ENCODE peak calls at places on chromosomes 11 and 22, in nine cellular contexts. Z is kidney; D is heart left ventricle; F is CD4-positive, CD25-positive, alpha-beta regulatory T cell; A is K562; X is uterus; B is A549; J is upper lobe of right lung; Y is CD8-positive, alpha-beta memory T cell. H is an unnamed sample. For H3K9me3, the result is how much of the 10 kb centered on the place peaks cover.

GRCh38 chr11:113991170-113991569 is 16.3 kb downstream of the HTR3A start:
- DNase-seq in B (no peak), Y (no peak), D (no peak), A (peak), Z (no peak), X (no peak), J (no peak), F (no peak), H (no peak)

GRCh38 chr11:74646215-74646614 is 53.8 kb downstream of the POLD3 start:
- DNase-seq in J (no peak), F (no peak), Y (no peak), B (no peak), A (no peak), X (no peak), Z (no peak), D (no peak), H (no peak)

GRCh38 chr11:4606231-4607015 is 1.6 kb downstream of the TRIM68 start:
- DNase-seq in J (no peak), Z (no peak), B (no peak), F (no peak), X (no peak), D (no peak), A (no peak), Y (no peak), H (no peak)

GRCh38 chr11:3344327-3344726 is 34.6 kb downstream of the ZNF195 start:
- DNase-seq in X (no peak), D (no peak), J (no peak), F (no peak), Y (no peak), A (no peak), Z (no peak), B (no peak), H (no peak)

GRCh38 chr11:104152941-104153340 is 11.0 kb downstream of the PDGFD start:
- DNase-seq in Z (no peak), F (no peak), J (no peak), A (no peak), D (no peak), X (no peak), Y (peak), B (no peak), H (no peak)

GRCh38 chr11:78045851-78046485 is 17.7 kb upstream of the THRSP start:
- DNase-seq in A (peak), F (peak), X (peak), J (peak), Z (peak), Y (peak), B (peak), D (peak), H (peak)

GRCh38 chr11:11577932-11578331 is 43.9 kb downstream of the GALNT18 start:
- DNase-seq in F (no peak), B (no peak), Y (no peak), A (no peak), Z (no peak), D (no peak), J (no peak), X (no peak), H (no peak)

GRCh38 chr22:34319346-34319745 is 399.1 kb upstream of the LARGE1 start:
- DNase-seq in A (no peak), X (no peak), Y (no peak), J (no peak), B (no peak), Z (no peak), D (no peak), F (no peak), H (no peak)

GRCh38 chr11:14342906-14343305 is 16.1 kb downstream of the RRAS2 start:
- DNase-seq in F (no peak), X (no peak), B (no peak), A (no peak), Y (no peak), J (no peak), Z (no peak), D (no peak), H (no peak)

GRCh38 chr11:58786693-58787092 is 55.0 kb upstream of the GLYAT start:
- DNase-seq in B (no peak), Z (no peak), J (no peak), X (no peak), Y (no peak), A (no peak), F (no peak), D (no peak), H (no peak)

GRCh38 chr11:58788355-58789023 is 56.0 kb downstream of the GLYATL2 start:
- DNase-seq in Z (no peak), J (no peak), X (no peak), F (peak), D (no peak), B (peak), Y (peak), A (peak), H (no peak)

GRCh38 chr11:58787903-58788302 is 56.2 kb upstream of the GLYAT start:
- DNase-seq in Z (no peak), X (no peak), F (no peak), B (no peak), J (no peak), A (no peak), Y (no peak), D (no peak), H (no peak)

GRCh38 chr11:58782066-58782465 is 50.3 kb upstream of the GLYAT start:
- DNase-seq in X (no peak), F (no peak), J (no peak), D (no peak), A (no peak), Z (no peak), B (no peak), Y (no peak), H (no peak)

DNA sequence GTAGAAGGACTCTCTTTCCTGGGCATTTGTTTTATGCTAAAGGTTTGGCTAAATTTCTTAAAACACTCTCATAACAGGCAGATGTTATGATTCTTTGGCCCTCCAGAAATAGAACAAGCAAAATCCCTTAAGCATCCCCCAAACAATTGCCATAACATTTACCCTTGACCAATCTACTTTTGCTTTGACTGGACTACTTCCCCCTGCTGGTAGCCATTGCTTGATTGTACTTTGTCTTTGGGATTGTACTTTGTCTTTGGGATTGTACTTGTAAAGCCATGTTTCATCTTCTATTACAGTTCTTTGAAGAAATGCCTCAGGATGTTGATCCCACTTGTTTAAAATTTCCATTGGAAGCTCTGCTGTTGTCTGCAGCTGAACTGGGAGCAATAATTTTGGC is 53.3 kb upstream of the GLYAT start:
- DNase-seq in D (no peak), J (no peak), Z (no peak), A (no peak), X (no peak), F (no peak), B (no peak), Y (no peak), H (no peak)
- H3K9me3 ChIP-seq in D (under half), J (under half), Z (under half), A (under half), X (under half), F (under half), B (under half), Y (under half), H (under half)

DNA sequence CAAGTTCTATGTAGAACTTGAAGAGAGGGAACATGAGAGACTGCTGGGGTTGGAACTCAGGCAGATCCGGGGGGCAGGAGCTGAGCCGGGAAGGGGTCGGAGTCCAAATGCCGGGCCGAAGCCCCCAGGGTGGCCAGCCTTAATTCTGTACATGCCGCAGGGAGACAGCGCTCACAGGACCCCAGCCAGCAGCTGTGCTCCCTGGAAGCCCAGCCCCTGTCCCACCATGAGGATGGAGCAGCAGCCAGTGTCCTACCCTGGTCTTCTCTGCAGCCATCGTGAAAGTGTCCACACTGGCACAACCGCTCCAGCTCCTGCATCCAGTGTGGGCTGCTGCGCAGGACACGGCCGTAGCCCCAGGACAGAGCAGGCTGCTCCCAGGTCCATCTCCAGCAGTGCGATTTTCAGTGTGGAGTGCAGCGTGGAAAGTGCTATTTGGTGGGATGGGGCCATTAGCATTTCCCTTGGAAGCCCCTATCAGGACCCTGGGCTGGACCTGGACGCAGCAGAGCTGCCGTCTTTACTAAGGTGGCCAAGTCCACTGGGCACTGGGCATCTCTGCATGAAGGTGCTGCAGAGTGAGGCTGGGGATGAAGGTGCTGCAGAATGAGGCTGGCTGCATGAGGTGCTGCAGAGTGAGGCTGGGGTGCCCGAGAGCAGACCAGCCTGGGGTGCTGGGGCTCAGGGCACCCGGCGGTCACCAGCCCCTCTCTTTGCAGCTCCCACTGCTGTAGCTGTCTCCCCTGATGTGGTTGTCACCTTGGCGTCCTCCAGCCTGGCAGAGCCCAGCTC is 737.4 kb downstream of the BRD1 start:
- DNase-seq in B (no peak), J (peak), A (no peak), F (no peak), X (no peak), D (no peak), Y (no peak), Z (peak), H (no peak)
- H3K9me3 ChIP-seq in B (under half), J (under half), A (under half), F (under half), X (under half), D (under half), Y (under half), Z (under half), H (under half)

GRCh38 chr22:36884314-36885158 is 23.7 kb downstream of the NCF4 start:
- DNase-seq in X (no peak), J (no peak), D (no peak), Y (no peak), Z (no peak), A (no peak), B (no peak), F (no peak), H (no peak)

GRCh38 chr22:36887164-36887563 is 26.3 kb upstream of the CSF2RB start:
- DNase-seq in B (no peak), Y (peak), F (peak), Z (no peak), D (no peak), A (no peak), J (no peak), X (no peak), H (no peak)

GRCh38 chr22:36885474-36885873 is 24.7 kb downstream of the NCF4 start:
- DNase-seq in A (no peak), Z (no peak), D (no peak), X (no peak), Y (no peak), B (no peak), J (no peak), F (no peak), H (no peak)

GRCh38 chr22:36881504-36882245 is 20.9 kb downstream of the NCF4 start:
- DNase-seq in F (no peak), X (no peak), Y (no peak), B (no peak), A (no peak), D (no peak), Z (no peak), J (no peak), H (no peak)

DNA sequence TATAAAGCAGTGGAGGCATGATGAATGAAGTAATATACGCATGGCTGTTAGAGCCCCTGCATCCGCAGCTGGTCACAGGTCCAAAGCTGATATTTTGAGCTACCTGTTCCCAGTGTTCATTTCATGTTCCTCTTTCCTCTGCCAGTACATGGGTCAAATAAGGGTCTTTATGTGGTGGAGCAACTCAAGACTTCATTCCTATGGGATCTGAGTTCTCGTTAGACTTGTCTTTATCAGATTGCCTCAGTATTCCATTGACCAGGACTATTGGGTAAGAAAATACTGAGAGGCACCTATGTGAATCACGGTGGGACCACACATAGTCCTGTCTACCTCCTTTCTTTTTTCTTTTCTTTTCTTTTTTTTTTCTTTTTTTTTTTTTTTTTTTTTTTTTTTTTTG is 25.2 kb downstream of the NCF4 start:
- DNase-seq in B (no peak), Y (no peak), F (no peak), X (no peak), J (no peak), A (no peak), Z (no peak), D (no peak), H (no peak)
- H3K9me3 ChIP-seq in B (under half), Y (under half), F (under half), X (under half), J (under half), A (under half), Z (under half), D (under half), H (under half)

GRCh38 chr11:48384670-48385069 is 18.4 kb upstream of the OR4C5 start:
- DNase-seq in J (no peak), Y (no peak), D (no peak), X (no peak), A (peak), Z (no peak), F (no peak), B (peak), H (no peak)
- H3K9me3 ChIP-seq in J (under half), Y (under half), D (half or more), X (under half), A (under half), Z (under half), F (under half), B (under half), H (under half)

GRCh38 chr11:58832246-58832645 is 12.3 kb downstream of the GLYATL2 start:
- DNase-seq in A (no peak), D (no peak), Z (no peak), J (no peak), F (no peak), Y (no peak), X (no peak), B (no peak), H (no peak)

GRCh38 chr11:58829736-58830135 is 14.8 kb downstream of the GLYATL2 start:
- DNase-seq in A (no peak), X (no peak), Y (no peak), Z (no peak), B (no peak), J (no peak), D (no peak), F (no peak), H (no peak)

GRCh38 chr11:58830693-58831301 is 13.7 kb downstream of the GLYATL2 start:
- DNase-seq in Y (no peak), A (no peak), Z (peak), D (peak), X (no peak), J (peak), B (no peak), F (no peak), H (no peak)
- H3K9me3 ChIP-seq in Y (under half), A (under half), Z (under half), D (under half), X (under half), J (under half), B (under half), F (under half), H (under half)

H was measured in T-helper 17 cell.